ENCODE peak calls at places on chromosomes 5 and 9, in nine cellular contexts. K, E, U, I, A, P, C, R and Y are unnamed samples.

GRCh38 chr9:36818965-36819870 is 214.8 kb downstream of the PAX5 start:
- DNase-seq in K (no peak), E (no peak), U (no peak), I (no peak), A (no peak), P (no peak), C (no peak), R (no peak), Y (no peak)

GRCh38 chr5:87762631-87763030 is 349.9 kb upstream of the CCNH start:
- DNase-seq in K (no peak), E (peak), U (no peak), I (no peak), A (no peak), P (no peak), C (no peak), R (no peak), Y (no peak)

GRCh38 chr5:97266576-97266975 is 83.5 kb upstream of the RIOK2 start:
- DNase-seq in K (peak), E (no peak), U (no peak), I (no peak), A (peak), P (peak), C (no peak), R (no peak), Y (no peak)

GRCh38 chr5:104947061-104947460 is 1384.5 kb upstream of the NUDT12 start:
- DNase-seq in K (no peak), E (no peak), U (no peak), I (no peak), A (no peak), P (no peak), C (no peak), R (no peak), Y (no peak)

GRCh38 chr5:30539004-30539634 is 654.4 kb upstream of the CDH6 start:
- DNase-seq in K (no peak), E (peak), U (no peak), I (no peak), A (no peak), P (peak), C (no peak), R (no peak), Y (peak)

GRCh38 chr9:71909887-71910601 is 949 bp downstream of the ABHD17B start:
- DNase-seq in K (peak), E (peak), U (no peak), I (no peak), A (no peak), P (peak), C (peak), R (no peak), Y (no peak)

GRCh38 chr9:78821126-78821822 is 524.3 kb downstream of the PSAT1 start:
- DNase-seq in K (peak), E (peak), U (no peak), I (no peak), A (no peak), P (peak), C (peak), R (peak), Y (no peak)

GRCh38 chr5:180809403-180810209 is 7.0 kb upstream of the MGAT1 start:
- DNase-seq in K (peak), E (peak), U (peak), I (peak), A (no peak), P (peak), C (peak), R (peak), Y (peak)

GRCh38 chr5:41925555-41925946 is 470 bp downstream of the FBXO4 start:
- DNase-seq in K (peak), E (peak), U (no peak), I (no peak), A (no peak), P (peak), C (peak), R (peak), Y (no peak)

GRCh38 chr9:107108367-107108766 is 174.7 kb upstream of the RAD23B start:
- DNase-seq in K (no peak), E (no peak), U (no peak), I (no peak), A (no peak), P (no peak), C (no peak), R (no peak), Y (no peak)